ENCODE peak calls at places on chromosome 2, in seven cellular contexts. One of them, this sample, is unnamed.
A peak's percentile ranks its signal among the peaks of the same experiment; 100 is the strongest.

GRCh38 chr2:55200416-55200815 is 31.7 kb downstream of the CLHC1 start:
- DNase-seq in kidney: no peak
- DNase-seq in HepG2: no peak
- DNase-seq in transverse colon: no peak
- DNase-seq in thoracic aorta: no peak
- DNase-seq in colonic mucosa: no peak
- DNase-seq in WERI-Rb-1: no peak
- DNase-seq in this sample: no peak

GRCh38 chr2:224973112-224974016 is 68.9 kb downstream of the DOCK10 start:
- DNase-seq in thoracic aorta: no peak
- DNase-seq in WERI-Rb-1: no peak
- DNase-seq in colonic mucosa: peak; percentile 68
- DNase-seq in HepG2: no peak
- DNase-seq in kidney: no peak
- DNase-seq in transverse colon: peak; percentile 68
- DNase-seq in this sample: no peak

GRCh38 chr2:20467789-20468548 is 21.1 kb downstream of the RHOB start:
- DNase-seq in WERI-Rb-1: peak; percentile 5
- DNase-seq in HepG2: no peak
- DNase-seq in kidney: no peak
- DNase-seq in colonic mucosa: no peak
- DNase-seq in thoracic aorta: no peak
- DNase-seq in transverse colon: no peak
- DNase-seq in this sample: no peak

GRCh38 chr2:216849987-216850386 is 9.9 kb downstream of the TNP1 start:
- DNase-seq in transverse colon: peak; percentile 10
- DNase-seq in HepG2: no peak
- DNase-seq in colonic mucosa: no peak
- DNase-seq in thoracic aorta: no peak
- DNase-seq in kidney: peak; percentile 83
- DNase-seq in WERI-Rb-1: no peak
- DNase-seq in this sample: peak; percentile 28

GRCh38 chr2:170409164-170409535 is 231.2 kb downstream of the MYO3B start:
- DNase-seq in HepG2: peak; percentile 71
- DNase-seq in WERI-Rb-1: peak; percentile 75
- DNase-seq in transverse colon: peak; percentile 78
- DNase-seq in thoracic aorta: peak; percentile 15
- DNase-seq in kidney: no peak
- DNase-seq in colonic mucosa: peak; percentile 85
- DNase-seq in this sample: peak; percentile 72

GRCh38 chr2:211390506-211390905 is 834.1 kb downstream of the CPS1 start:
- DNase-seq in WERI-Rb-1: no peak
- DNase-seq in kidney: no peak
- DNase-seq in colonic mucosa: no peak
- DNase-seq in thoracic aorta: no peak
- DNase-seq in transverse colon: no peak
- DNase-seq in HepG2: no peak
- DNase-seq in this sample: no peak

GRCh38 chr2:12330916-12331315 is 385.8 kb upstream of the TRIB2 start:
- DNase-seq in transverse colon: no peak
- DNase-seq in colonic mucosa: no peak
- DNase-seq in thoracic aorta: no peak
- DNase-seq in kidney: no peak
- DNase-seq in HepG2: no peak
- DNase-seq in WERI-Rb-1: no peak
- DNase-seq in this sample: no peak

GRCh38 chr2:105789745-105790466 is 45.2 kb downstream of the NCK2 start:
- DNase-seq in colonic mucosa: no peak
- DNase-seq in HepG2: no peak
- DNase-seq in kidney: no peak
- DNase-seq in transverse colon: peak; percentile 36
- DNase-seq in thoracic aorta: peak; percentile 54
- DNase-seq in WERI-Rb-1: no peak
- DNase-seq in this sample: peak; percentile 35

GRCh38 chr2:136067465-136067864 is 50.5 kb downstream of the CXCR4 start:
- DNase-seq in kidney: no peak
- DNase-seq in colonic mucosa: no peak
- DNase-seq in transverse colon: no peak
- DNase-seq in HepG2: no peak
- DNase-seq in WERI-Rb-1: no peak
- DNase-seq in thoracic aorta: no peak
- DNase-seq in this sample: no peak

GRCh38 chr2:70140978-70141753 is 49.7 kb downstream of the C2orf42 start:
- DNase-seq in kidney: peak; percentile 82
- DNase-seq in WERI-Rb-1: peak; percentile 84
- DNase-seq in HepG2: peak; percentile 48
- DNase-seq in colonic mucosa: peak; percentile 80
- DNase-seq in transverse colon: peak; percentile 71
- DNase-seq in thoracic aorta: peak; percentile 37
- DNase-seq in this sample: peak; percentile 60

GRCh38 chr2:33589444-33589843 is 9.7 kb downstream of the FAM98A start:
- DNase-seq in HepG2: no peak
- DNase-seq in WERI-Rb-1: no peak
- DNase-seq in colonic mucosa: no peak
- DNase-seq in thoracic aorta: no peak
- DNase-seq in transverse colon: no peak
- DNase-seq in kidney: no peak
- DNase-seq in this sample: no peak

GRCh38 chr2:227153766-227154486 is 10.1 kb downstream of the COL4A4 start:
- DNase-seq in WERI-Rb-1: no peak
- DNase-seq in transverse colon: peak; percentile 13
- DNase-seq in colonic mucosa: peak; percentile 38
- DNase-seq in kidney: no peak
- DNase-seq in HepG2: no peak
- DNase-seq in thoracic aorta: no peak
- DNase-seq in this sample: peak; percentile 40

DNA sequence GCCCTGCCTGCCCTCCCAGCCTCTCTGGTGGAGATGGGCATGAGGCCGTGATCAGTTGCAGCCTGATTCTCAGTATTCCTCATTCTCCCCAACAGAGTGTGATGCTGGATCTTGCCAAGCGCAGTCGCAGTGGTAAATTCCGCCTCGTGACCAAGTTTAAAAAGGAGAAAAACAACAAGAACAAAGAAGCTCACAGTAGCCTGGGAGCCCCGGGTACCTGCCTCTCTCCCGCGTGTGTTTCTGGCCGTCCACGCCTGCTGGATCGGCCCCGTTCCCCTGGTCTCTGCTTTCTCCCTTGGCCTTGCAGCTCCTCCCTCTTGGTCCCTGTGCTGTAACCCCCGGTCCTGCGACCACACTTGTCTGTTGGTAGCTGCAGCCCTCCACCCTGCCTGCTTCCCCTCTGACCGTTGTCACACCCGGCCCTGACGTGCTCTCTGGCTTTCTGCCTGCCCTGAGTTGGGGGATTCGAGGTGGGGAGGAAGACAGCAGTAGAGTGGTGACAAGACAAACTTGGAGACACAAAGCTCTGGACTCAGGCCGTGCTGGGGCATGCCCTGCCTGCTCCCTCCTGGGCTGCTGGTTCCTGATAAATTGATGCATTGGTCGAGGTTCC is 99.5 kb downstream of the USP40 start:
- DNase-seq in transverse colon: peak; percentile 4
- DNase-seq in colonic mucosa: no peak
- DNase-seq in WERI-Rb-1: no peak
- DNase-seq in HepG2: no peak
- DNase-seq in kidney: peak; percentile 46
- DNase-seq in thoracic aorta: no peak
- DNase-seq in this sample: no peak
- H3K36me3 ChIP-seq in transverse colon: no peaks in the 10 kb centered on the region
- H3K36me3 ChIP-seq in colonic mucosa: no peaks in the 10 kb centered on the region
- H3K36me3 ChIP-seq in WERI-Rb-1: peaks cover 21% of the 10 kb centered on the region
- H3K36me3 ChIP-seq in HepG2: peaks cover 64% of the 10 kb centered on the region
- H3K36me3 ChIP-seq in kidney: peaks cover 7% of the 10 kb centered on the region
- H3K36me3 ChIP-seq in thoracic aorta: peaks cover 49% of the 10 kb centered on the region
- H3K36me3 ChIP-seq in this sample: peaks cover 56% of the 10 kb centered on the region

GRCh38 chr2:149766339-149766738 is 178.8 kb upstream of the MMADHC start:
- DNase-seq in thoracic aorta: no peak
- DNase-seq in transverse colon: no peak
- DNase-seq in WERI-Rb-1: no peak
- DNase-seq in kidney: no peak
- DNase-seq in HepG2: no peak
- DNase-seq in colonic mucosa: no peak
- DNase-seq in this sample: no peak
- H3K27ac ChIP-seq in thoracic aorta: no peak overlapping the region
- H3K27ac ChIP-seq in transverse colon: no peak overlapping the region
- H3K27ac ChIP-seq in WERI-Rb-1: no peak overlapping the region
- H3K27ac ChIP-seq in kidney: no peak overlapping the region
- H3K27ac ChIP-seq in HepG2: no peak overlapping the region
- H3K27ac ChIP-seq in colonic mucosa: no peak overlapping the region
- H3K27ac ChIP-seq in this sample: no peak overlapping the region

GRCh38 chr2:133266075-133266925 is 302.0 kb downstream of the NCKAP5 start:
- DNase-seq in HepG2: no peak
- DNase-seq in kidney: peak; percentile 63
- DNase-seq in transverse colon: no peak
- DNase-seq in colonic mucosa: no peak
- DNase-seq in WERI-Rb-1: peak; percentile 60
- DNase-seq in thoracic aorta: no peak
- DNase-seq in this sample: no peak
- H3K4me3 ChIP-seq in HepG2: no peak overlapping the region
- H3K4me3 ChIP-seq in kidney: peak overlapping the region; percentile 42
- H3K4me3 ChIP-seq in transverse colon: peak overlapping the region; percentile 37
- H3K4me3 ChIP-seq in colonic mucosa: peak overlapping the region; percentile 19
- H3K4me3 ChIP-seq in WERI-Rb-1: peak overlapping the region; percentile 97
- H3K4me3 ChIP-seq in thoracic aorta: peak overlapping the region; percentile 53
- H3K4me3 ChIP-seq in this sample: peak overlapping the region; percentile 5

GRCh38 chr2:86042256-86043168 is 63.2 kb downstream of the POLR1A start:
- DNase-seq in transverse colon: no peak
- DNase-seq in kidney: no peak
- DNase-seq in colonic mucosa: no peak
- DNase-seq in HepG2: no peak
- DNase-seq in thoracic aorta: no peak
- DNase-seq in WERI-Rb-1: no peak
- DNase-seq in this sample: no peak
- H3K36me3 ChIP-seq in transverse colon: no peaks in the 10 kb centered on the region
- H3K36me3 ChIP-seq in kidney: peaks cover 57% of the 10 kb centered on the region
- H3K36me3 ChIP-seq in colonic mucosa: peaks cover 5% of the 10 kb centered on the region
- H3K36me3 ChIP-seq in HepG2: peaks cover 100% of the 10 kb centered on the region
- H3K36me3 ChIP-seq in thoracic aorta: peaks cover 42% of the 10 kb centered on the region
- H3K36me3 ChIP-seq in WERI-Rb-1: peaks cover 78% of the 10 kb centered on the region
- H3K36me3 ChIP-seq in this sample: peaks cover 2% of the 10 kb centered on the region

GRCh38 chr2:167861574-167862193 is 385.7 kb downstream of the STK39 start:
- DNase-seq in transverse colon: no peak
- DNase-seq in colonic mucosa: no peak
- DNase-seq in WERI-Rb-1: no peak
- DNase-seq in thoracic aorta: no peak
- DNase-seq in HepG2: no peak
- DNase-seq in kidney: no peak
- DNase-seq in this sample: no peak
- H3K27ac ChIP-seq in transverse colon: no peak overlapping the region
- H3K27ac ChIP-seq in colonic mucosa: no peak overlapping the region
- H3K27ac ChIP-seq in WERI-Rb-1: peak overlapping the region; percentile 42
- H3K27ac ChIP-seq in thoracic aorta: no peak overlapping the region
- H3K27ac ChIP-seq in HepG2: no peak overlapping the region
- H3K27ac ChIP-seq in kidney: no peak overlapping the region
- H3K27ac ChIP-seq in this sample: no peak overlapping the region

This sample was measured in small intestine.